ENCODE peak calls at places on chromosomes 1 and 21, in four cellular contexts. One of them, this sample, is unnamed.

GRCh38 chr1:43288058-43288784 is 2.8 kb upstream of the C1orf210 start:
- DNase-seq in Caco-2: no peak
- DNase-seq in heart right ventricle: no peak
- DNase-seq in HuH-7: no peak
- DNase-seq in this sample: no peak

GRCh38 chr1:166039805-166040204 is 127.0 kb downstream of the FAM78B start:
- DNase-seq in Caco-2: no peak
- DNase-seq in heart right ventricle: no peak
- DNase-seq in HuH-7: no peak
- DNase-seq in this sample: no peak

GRCh38 chr1:171868217-171868616 is 26.9 kb downstream of the DNM3 start:
- DNase-seq in Caco-2: no peak
- DNase-seq in heart right ventricle: no peak
- DNase-seq in HuH-7: no peak
- DNase-seq in this sample: no peak

GRCh38 chr1:65193129-65193528 is 45.1 kb downstream of the AK4 start:
- DNase-seq in Caco-2: no peak
- DNase-seq in heart right ventricle: no peak
- DNase-seq in HuH-7: no peak
- DNase-seq in this sample: no peak

GRCh38 chr1:28067523-28068090 is 20.8 kb downstream of the EYA3 start:
- DNase-seq in Caco-2: no peak
- DNase-seq in heart right ventricle: no peak
- DNase-seq in HuH-7: no peak
- DNase-seq in this sample: no peak

GRCh38 chr1:89907669-89908293 is 86.9 kb downstream of the LRRC8D start:
- DNase-seq in Caco-2: no peak
- DNase-seq in heart right ventricle: no peak
- DNase-seq in HuH-7: no peak
- DNase-seq in this sample: no peak

GRCh38 chr1:230747886-230748800 is 955 bp downstream of the CAPN9 start:
- DNase-seq in Caco-2: no peak
- DNase-seq in heart right ventricle: no peak
- DNase-seq in HuH-7: no peak
- DNase-seq in this sample: no peak

GRCh38 chr21:38859852-38860251 is 54.1 kb downstream of the ETS2 start:
- DNase-seq in Caco-2: no peak
- DNase-seq in heart right ventricle: no peak
- DNase-seq in HuH-7: no peak
- DNase-seq in this sample: no peak

GRCh38 chr1:179143332-179143731 is 61.5 kb downstream of the TOR3A start:
- DNase-seq in Caco-2: no peak
- DNase-seq in heart right ventricle: no peak
- DNase-seq in HuH-7: no peak
- DNase-seq in this sample: no peak

GRCh38 chr1:100883963-100884362 is 10.7 kb downstream of the EXTL2 start:
- DNase-seq in Caco-2: no peak
- DNase-seq in heart right ventricle: no peak
- DNase-seq in HuH-7: no peak
- DNase-seq in this sample: no peak

GRCh38 chr1:76162254-76162653 is 87.7 kb downstream of the ST6GALNAC3 start:
- DNase-seq in Caco-2: no peak
- DNase-seq in heart right ventricle: no peak
- DNase-seq in HuH-7: no peak
- DNase-seq in this sample: no peak

GRCh38 chr1:85611856-85612255 is 31.3 kb downstream of the CCN1 start:
- DNase-seq in Caco-2: peak
- DNase-seq in heart right ventricle: peak
- DNase-seq in HuH-7: no peak
- DNase-seq in this sample: no peak

GRCh38 chr1:1360511-1361169 is 2.3 kb upstream of the MXRA8 start:
- DNase-seq in Caco-2: peak
- DNase-seq in heart right ventricle: peak
- DNase-seq in HuH-7: no peak
- DNase-seq in this sample: no peak

GRCh38 chr1:36913523-36914060 is 120.7 kb downstream of the GRIK3 start:
- DNase-seq in Caco-2: no peak
- DNase-seq in heart right ventricle: no peak
- DNase-seq in HuH-7: no peak
- DNase-seq in this sample: no peak

This sample was measured in MM.1S.